ENCODE peak calls at places on chromosomes 12 and 14, in six cellular contexts. One of them, this sample, is unnamed.

GRCh38 chr12:27319394-27319793 is 13.2 kb upstream of the BMAL2 start:
- DNase-seq in stimulated activated CD4-positive, alpha-beta T cell treated with anti-CD3 and anti-CD28 coated beads, Interleukin-12 subunit alpha, Interleukin-12 subunit beta, amount 100 ng/mL, for 48 hours: no peak
- DNase-seq in anterior cingulate cortex: no peak
- DNase-seq in NCI-H2081: no peak
- DNase-seq in cardiac fibroblast: peak; percentile 49
- DNase-seq in NCI-H2029 treated with DMSO at 0.1 percent for 48 hours: no peak
- DNase-seq in this sample: peak; percentile 23

GRCh38 chr14:91731018-91731417 is 868 bp downstream of the CATSPERB start:
- DNase-seq in NCI-H2081: no peak
- DNase-seq in NCI-H2029 treated with DMSO at 0.1 percent for 48 hours: no peak
- DNase-seq in anterior cingulate cortex: no peak
- DNase-seq in stimulated activated CD4-positive, alpha-beta T cell treated with anti-CD3 and anti-CD28 coated beads, Interleukin-12 subunit alpha, Interleukin-12 subunit beta, amount 100 ng/mL, for 48 hours: no peak
- DNase-seq in cardiac fibroblast: no peak
- DNase-seq in this sample: no peak

GRCh38 chr12:112121780-112122565 is 3.4 kb upstream of the TRAFD1 start:
- DNase-seq in cardiac fibroblast: peak; percentile 94
- DNase-seq in anterior cingulate cortex: peak; percentile 12
- DNase-seq in stimulated activated CD4-positive, alpha-beta T cell treated with anti-CD3 and anti-CD28 coated beads, Interleukin-12 subunit alpha, Interleukin-12 subunit beta, amount 100 ng/mL, for 48 hours: no peak
- DNase-seq in NCI-H2081: no peak
- DNase-seq in NCI-H2029 treated with DMSO at 0.1 percent for 48 hours: peak; percentile 34
- DNase-seq in this sample: peak; percentile 95

GRCh38 chr12:7923241-7924236 is 12.4 kb downstream of the SLC2A3 start:
- DNase-seq in stimulated activated CD4-positive, alpha-beta T cell treated with anti-CD3 and anti-CD28 coated beads, Interleukin-12 subunit alpha, Interleukin-12 subunit beta, amount 100 ng/mL, for 48 hours: no peak
- DNase-seq in anterior cingulate cortex: no peak
- DNase-seq in cardiac fibroblast: no peak
- DNase-seq in NCI-H2081: no peak
- DNase-seq in NCI-H2029 treated with DMSO at 0.1 percent for 48 hours: no peak
- DNase-seq in this sample: no peak

GRCh38 chr12:123384318-123384993 is 524 bp downstream of the KMT5A start:
- DNase-seq in stimulated activated CD4-positive, alpha-beta T cell treated with anti-CD3 and anti-CD28 coated beads, Interleukin-12 subunit alpha, Interleukin-12 subunit beta, amount 100 ng/mL, for 48 hours: peak; percentile 16
- DNase-seq in NCI-H2081: no peak
- DNase-seq in cardiac fibroblast: no peak
- DNase-seq in NCI-H2029 treated with DMSO at 0.1 percent for 48 hours: no peak
- DNase-seq in anterior cingulate cortex: no peak
- DNase-seq in this sample: no peak

GRCh38 chr12:88570103-88570502 is 10.2 kb downstream of the KITLG start:
- DNase-seq in anterior cingulate cortex: no peak
- DNase-seq in NCI-H2081: no peak
- DNase-seq in stimulated activated CD4-positive, alpha-beta T cell treated with anti-CD3 and anti-CD28 coated beads, Interleukin-12 subunit alpha, Interleukin-12 subunit beta, amount 100 ng/mL, for 48 hours: no peak
- DNase-seq in cardiac fibroblast: peak; percentile 59
- DNase-seq in NCI-H2029 treated with DMSO at 0.1 percent for 48 hours: no peak
- DNase-seq in this sample: no peak

GRCh38 chr12:41709012-41709411 is 435.7 kb downstream of the GXYLT1 start:
- DNase-seq in NCI-H2081: no peak
- DNase-seq in stimulated activated CD4-positive, alpha-beta T cell treated with anti-CD3 and anti-CD28 coated beads, Interleukin-12 subunit alpha, Interleukin-12 subunit beta, amount 100 ng/mL, for 48 hours: no peak
- DNase-seq in cardiac fibroblast: no peak
- DNase-seq in NCI-H2029 treated with DMSO at 0.1 percent for 48 hours: no peak
- DNase-seq in anterior cingulate cortex: no peak
- DNase-seq in this sample: no peak

GRCh38 chr12:53651718-53652117 is 24.2 kb downstream of the ATP5MC2 start:
- DNase-seq in stimulated activated CD4-positive, alpha-beta T cell treated with anti-CD3 and anti-CD28 coated beads, Interleukin-12 subunit alpha, Interleukin-12 subunit beta, amount 100 ng/mL, for 48 hours: no peak
- DNase-seq in NCI-H2029 treated with DMSO at 0.1 percent for 48 hours: no peak
- DNase-seq in NCI-H2081: no peak
- DNase-seq in anterior cingulate cortex: no peak
- DNase-seq in cardiac fibroblast: no peak
- DNase-seq in this sample: peak; percentile 63

GRCh38 chr14:21352587-21352986 is 31.2 kb downstream of the SUPT16H start:
- DNase-seq in stimulated activated CD4-positive, alpha-beta T cell treated with anti-CD3 and anti-CD28 coated beads, Interleukin-12 subunit alpha, Interleukin-12 subunit beta, amount 100 ng/mL, for 48 hours: no peak
- DNase-seq in cardiac fibroblast: no peak
- DNase-seq in NCI-H2029 treated with DMSO at 0.1 percent for 48 hours: no peak
- DNase-seq in NCI-H2081: no peak
- DNase-seq in anterior cingulate cortex: no peak
- DNase-seq in this sample: no peak

GRCh38 chr14:49879683-49880204 is 13.1 kb upstream of the ARF6 start:
- DNase-seq in NCI-H2081: peak; percentile 54
- DNase-seq in anterior cingulate cortex: no peak
- DNase-seq in NCI-H2029 treated with DMSO at 0.1 percent for 48 hours: no peak
- DNase-seq in cardiac fibroblast: peak; percentile 70
- DNase-seq in stimulated activated CD4-positive, alpha-beta T cell treated with anti-CD3 and anti-CD28 coated beads, Interleukin-12 subunit alpha, Interleukin-12 subunit beta, amount 100 ng/mL, for 48 hours: peak; percentile 54
- DNase-seq in this sample: peak; percentile 56

GRCh38 chr12:131287015-131287937 is 333.6 kb downstream of the ADGRD1 start:
- DNase-seq in NCI-H2081: no peak
- DNase-seq in anterior cingulate cortex: no peak
- DNase-seq in stimulated activated CD4-positive, alpha-beta T cell treated with anti-CD3 and anti-CD28 coated beads, Interleukin-12 subunit alpha, Interleukin-12 subunit beta, amount 100 ng/mL, for 48 hours: no peak
- DNase-seq in cardiac fibroblast: no peak
- DNase-seq in NCI-H2029 treated with DMSO at 0.1 percent for 48 hours: no peak
- DNase-seq in this sample: no peak

GRCh38 chr12:85279449-85280137 is 427 bp upstream of the ALX1 start:
- DNase-seq in NCI-H2029 treated with DMSO at 0.1 percent for 48 hours: no peak
- DNase-seq in NCI-H2081: no peak
- DNase-seq in anterior cingulate cortex: no peak
- DNase-seq in cardiac fibroblast: no peak
- DNase-seq in stimulated activated CD4-positive, alpha-beta T cell treated with anti-CD3 and anti-CD28 coated beads, Interleukin-12 subunit alpha, Interleukin-12 subunit beta, amount 100 ng/mL, for 48 hours: no peak
- DNase-seq in this sample: no peak

GRCh38 chr12:45369065-45369464 is 153.2 kb downstream of the ANO6 start:
- DNase-seq in NCI-H2081: no peak
- DNase-seq in stimulated activated CD4-positive, alpha-beta T cell treated with anti-CD3 and anti-CD28 coated beads, Interleukin-12 subunit alpha, Interleukin-12 subunit beta, amount 100 ng/mL, for 48 hours: no peak
- DNase-seq in NCI-H2029 treated with DMSO at 0.1 percent for 48 hours: no peak
- DNase-seq in cardiac fibroblast: peak; percentile 65
- DNase-seq in anterior cingulate cortex: no peak
- DNase-seq in this sample: peak; percentile 41

GRCh38 chr14:63039800-63040380 is 5.4 kb downstream of the KCNH5 start:
- DNase-seq in NCI-H2029 treated with DMSO at 0.1 percent for 48 hours: no peak
- DNase-seq in NCI-H2081: peak; percentile 60
- DNase-seq in cardiac fibroblast: peak; percentile 63
- DNase-seq in anterior cingulate cortex: no peak
- DNase-seq in stimulated activated CD4-positive, alpha-beta T cell treated with anti-CD3 and anti-CD28 coated beads, Interleukin-12 subunit alpha, Interleukin-12 subunit beta, amount 100 ng/mL, for 48 hours: no peak
- DNase-seq in this sample: no peak

GRCh38 chr14:101123639-101124525 is 220.4 kb upstream of the RTL1 start:
- DNase-seq in NCI-H2029 treated with DMSO at 0.1 percent for 48 hours: no peak
- DNase-seq in stimulated activated CD4-positive, alpha-beta T cell treated with anti-CD3 and anti-CD28 coated beads, Interleukin-12 subunit alpha, Interleukin-12 subunit beta, amount 100 ng/mL, for 48 hours: no peak
- DNase-seq in cardiac fibroblast: no peak
- DNase-seq in NCI-H2081: no peak
- DNase-seq in anterior cingulate cortex: no peak
- DNase-seq in this sample: no peak

GRCh38 chr14:34981743-34982420 is 910 bp upstream of the SRP54 start:
- DNase-seq in NCI-H2081: no peak
- DNase-seq in stimulated activated CD4-positive, alpha-beta T cell treated with anti-CD3 and anti-CD28 coated beads, Interleukin-12 subunit alpha, Interleukin-12 subunit beta, amount 100 ng/mL, for 48 hours: peak; percentile 22
- DNase-seq in NCI-H2029 treated with DMSO at 0.1 percent for 48 hours: no peak
- DNase-seq in cardiac fibroblast: peak; percentile 58
- DNase-seq in anterior cingulate cortex: no peak
- DNase-seq in this sample: no peak

GRCh38 chr12:130954544-130954831 is 781 bp downstream of the ADGRD1 start:
- DNase-seq in cardiac fibroblast: no peak
- DNase-seq in NCI-H2081: no peak
- DNase-seq in NCI-H2029 treated with DMSO at 0.1 percent for 48 hours: no peak
- DNase-seq in anterior cingulate cortex: no peak
- DNase-seq in stimulated activated CD4-positive, alpha-beta T cell treated with anti-CD3 and anti-CD28 coated beads, Interleukin-12 subunit alpha, Interleukin-12 subunit beta, amount 100 ng/mL, for 48 hours: no peak
- DNase-seq in this sample: no peak

GRCh38 chr12:40031965-40032364 is 73.9 kb downstream of the SLC2A13 start:
- DNase-seq in NCI-H2081: peak; percentile 75
- DNase-seq in anterior cingulate cortex: no peak
- DNase-seq in stimulated activated CD4-positive, alpha-beta T cell treated with anti-CD3 and anti-CD28 coated beads, Interleukin-12 subunit alpha, Interleukin-12 subunit beta, amount 100 ng/mL, for 48 hours: no peak
- DNase-seq in cardiac fibroblast: no peak
- DNase-seq in NCI-H2029 treated with DMSO at 0.1 percent for 48 hours: no peak
- DNase-seq in this sample: peak; percentile 5

GRCh38 chr12:47032644-47033043 is 46.8 kb upstream of the PCED1B start:
- DNase-seq in NCI-H2029 treated with DMSO at 0.1 percent for 48 hours: peak; percentile 67
- DNase-seq in cardiac fibroblast: peak; percentile 85
- DNase-seq in NCI-H2081: peak; percentile 32
- DNase-seq in stimulated activated CD4-positive, alpha-beta T cell treated with anti-CD3 and anti-CD28 coated beads, Interleukin-12 subunit alpha, Interleukin-12 subunit beta, amount 100 ng/mL, for 48 hours: no peak
- DNase-seq in anterior cingulate cortex: no peak
- DNase-seq in this sample: peak; percentile 68

GRCh38 chr12:19440916-19441315 is 1.6 kb downstream of the AEBP2 start:
- DNase-seq in anterior cingulate cortex: no peak
- DNase-seq in stimulated activated CD4-positive, alpha-beta T cell treated with anti-CD3 and anti-CD28 coated beads, Interleukin-12 subunit alpha, Interleukin-12 subunit beta, amount 100 ng/mL, for 48 hours: no peak
- DNase-seq in NCI-H2081: no peak
- DNase-seq in cardiac fibroblast: no peak
- DNase-seq in NCI-H2029 treated with DMSO at 0.1 percent for 48 hours: no peak
- DNase-seq in this sample: no peak

GRCh38 chr14:24903337-24903736 is 146.6 kb downstream of the STXBP6 start:
- DNase-seq in NCI-H2081: no peak
- DNase-seq in anterior cingulate cortex: no peak
- DNase-seq in stimulated activated CD4-positive, alpha-beta T cell treated with anti-CD3 and anti-CD28 coated beads, Interleukin-12 subunit alpha, Interleukin-12 subunit beta, amount 100 ng/mL, for 48 hours: no peak
- DNase-seq in cardiac fibroblast: peak; percentile 65
- DNase-seq in NCI-H2029 treated with DMSO at 0.1 percent for 48 hours: no peak
- DNase-seq in this sample: peak; percentile 41

GRCh38 chr14:69289811-69290520 is 30.0 kb downstream of the GALNT16 start:
- DNase-seq in anterior cingulate cortex: no peak
- DNase-seq in NCI-H2029 treated with DMSO at 0.1 percent for 48 hours: no peak
- DNase-seq in stimulated activated CD4-positive, alpha-beta T cell treated with anti-CD3 and anti-CD28 coated beads, Interleukin-12 subunit alpha, Interleukin-12 subunit beta, amount 100 ng/mL, for 48 hours: no peak
- DNase-seq in cardiac fibroblast: no peak
- DNase-seq in NCI-H2081: no peak
- DNase-seq in this sample: no peak

GRCh38 chr12:14394317-14395058 is 29.0 kb downstream of the ATF7IP start:
- DNase-seq in NCI-H2081: peak; percentile 95
- DNase-seq in NCI-H2029 treated with DMSO at 0.1 percent for 48 hours: peak; percentile 81
- DNase-seq in stimulated activated CD4-positive, alpha-beta T cell treated with anti-CD3 and anti-CD28 coated beads, Interleukin-12 subunit alpha, Interleukin-12 subunit beta, amount 100 ng/mL, for 48 hours: no peak
- DNase-seq in anterior cingulate cortex: peak; percentile 4
- DNase-seq in cardiac fibroblast: peak; percentile 86
- DNase-seq in this sample: peak; percentile 56

GRCh38 chr12:119314290-119314689 is 20.2 kb upstream of the CCDC60 start:
- DNase-seq in NCI-H2029 treated with DMSO at 0.1 percent for 48 hours: no peak
- DNase-seq in anterior cingulate cortex: no peak
- DNase-seq in NCI-H2081: no peak
- DNase-seq in cardiac fibroblast: no peak
- DNase-seq in stimulated activated CD4-positive, alpha-beta T cell treated with anti-CD3 and anti-CD28 coated beads, Interleukin-12 subunit alpha, Interleukin-12 subunit beta, amount 100 ng/mL, for 48 hours: no peak
- DNase-seq in this sample: no peak

GRCh38 chr14:49546766-49547165 is 39.4 kb downstream of the RPS29 start:
- DNase-seq in NCI-H2029 treated with DMSO at 0.1 percent for 48 hours: no peak
- DNase-seq in cardiac fibroblast: no peak
- DNase-seq in stimulated activated CD4-positive, alpha-beta T cell treated with anti-CD3 and anti-CD28 coated beads, Interleukin-12 subunit alpha, Interleukin-12 subunit beta, amount 100 ng/mL, for 48 hours: no peak
- DNase-seq in NCI-H2081: no peak
- DNase-seq in anterior cingulate cortex: no peak
- DNase-seq in this sample: no peak

GRCh38 chr12:116484807-116485206 is 74.4 kb upstream of the MAP1LC3B2 start:
- DNase-seq in cardiac fibroblast: peak; percentile 37
- DNase-seq in NCI-H2081: no peak
- DNase-seq in anterior cingulate cortex: no peak
- DNase-seq in NCI-H2029 treated with DMSO at 0.1 percent for 48 hours: no peak
- DNase-seq in stimulated activated CD4-positive, alpha-beta T cell treated with anti-CD3 and anti-CD28 coated beads, Interleukin-12 subunit alpha, Interleukin-12 subunit beta, amount 100 ng/mL, for 48 hours: no peak
- DNase-seq in this sample: peak; percentile 31

GRCh38 chr12:122406701-122407154 is 15.7 kb downstream of the CLIP1 start:
- DNase-seq in NCI-H2081: no peak
- DNase-seq in NCI-H2029 treated with DMSO at 0.1 percent for 48 hours: no peak
- DNase-seq in cardiac fibroblast: peak; percentile 54
- DNase-seq in anterior cingulate cortex: no peak
- DNase-seq in stimulated activated CD4-positive, alpha-beta T cell treated with anti-CD3 and anti-CD28 coated beads, Interleukin-12 subunit alpha, Interleukin-12 subunit beta, amount 100 ng/mL, for 48 hours: no peak
- DNase-seq in this sample: peak; percentile 40

GRCh38 chr14:94663965-94664704 is 51.9 kb downstream of the SERPINA3 start:
- DNase-seq in cardiac fibroblast: no peak
- DNase-seq in NCI-H2029 treated with DMSO at 0.1 percent for 48 hours: no peak
- DNase-seq in anterior cingulate cortex: no peak
- DNase-seq in stimulated activated CD4-positive, alpha-beta T cell treated with anti-CD3 and anti-CD28 coated beads, Interleukin-12 subunit alpha, Interleukin-12 subunit beta, amount 100 ng/mL, for 48 hours: no peak
- DNase-seq in NCI-H2081: no peak
- DNase-seq in this sample: no peak

GRCh38 chr12:94567784-94568183 is 82.6 kb downstream of the TMCC3 start:
- DNase-seq in stimulated activated CD4-positive, alpha-beta T cell treated with anti-CD3 and anti-CD28 coated beads, Interleukin-12 subunit alpha, Interleukin-12 subunit beta, amount 100 ng/mL, for 48 hours: no peak
- DNase-seq in NCI-H2081: no peak
- DNase-seq in anterior cingulate cortex: no peak
- DNase-seq in NCI-H2029 treated with DMSO at 0.1 percent for 48 hours: no peak
- DNase-seq in cardiac fibroblast: no peak
- DNase-seq in this sample: no peak

GRCh38 chr12:48875944-48876520 is 10.4 kb upstream of the RND1 start:
- DNase-seq in NCI-H2081: no peak
- DNase-seq in cardiac fibroblast: peak; percentile 62
- DNase-seq in anterior cingulate cortex: no peak
- DNase-seq in stimulated activated CD4-positive, alpha-beta T cell treated with anti-CD3 and anti-CD28 coated beads, Interleukin-12 subunit alpha, Interleukin-12 subunit beta, amount 100 ng/mL, for 48 hours: no peak
- DNase-seq in NCI-H2029 treated with DMSO at 0.1 percent for 48 hours: no peak
- DNase-seq in this sample: no peak

GRCh38 chr12:110780448-110780847 is 37.8 kb upstream of the PPP1CC start:
- DNase-seq in anterior cingulate cortex: no peak
- DNase-seq in NCI-H2029 treated with DMSO at 0.1 percent for 48 hours: no peak
- DNase-seq in cardiac fibroblast: no peak
- DNase-seq in stimulated activated CD4-positive, alpha-beta T cell treated with anti-CD3 and anti-CD28 coated beads, Interleukin-12 subunit alpha, Interleukin-12 subunit beta, amount 100 ng/mL, for 48 hours: peak; percentile 54
- DNase-seq in NCI-H2081: no peak
- DNase-seq in this sample: no peak

GRCh38 chr12:110249716-110250225 is 31.3 kb upstream of the ATP2A2 start:
- DNase-seq in cardiac fibroblast: no peak
- DNase-seq in stimulated activated CD4-positive, alpha-beta T cell treated with anti-CD3 and anti-CD28 coated beads, Interleukin-12 subunit alpha, Interleukin-12 subunit beta, amount 100 ng/mL, for 48 hours: no peak
- DNase-seq in NCI-H2029 treated with DMSO at 0.1 percent for 48 hours: no peak
- DNase-seq in NCI-H2081: no peak
- DNase-seq in anterior cingulate cortex: no peak
- DNase-seq in this sample: peak; percentile 86

GRCh38 chr12:116697305-116698130 is 40.4 kb downstream of the SPRING1 start:
- DNase-seq in NCI-H2081: peak; percentile 53
- DNase-seq in NCI-H2029 treated with DMSO at 0.1 percent for 48 hours: peak; percentile 75
- DNase-seq in anterior cingulate cortex: no peak
- DNase-seq in stimulated activated CD4-positive, alpha-beta T cell treated with anti-CD3 and anti-CD28 coated beads, Interleukin-12 subunit alpha, Interleukin-12 subunit beta, amount 100 ng/mL, for 48 hours: no peak
- DNase-seq in cardiac fibroblast: peak; percentile 21
- DNase-seq in this sample: no peak

GRCh38 chr12:75990189-75990912 is 41.2 kb downstream of the PHLDA1 start:
- DNase-seq in NCI-H2081: no peak
- DNase-seq in cardiac fibroblast: no peak
- DNase-seq in anterior cingulate cortex: no peak
- DNase-seq in stimulated activated CD4-positive, alpha-beta T cell treated with anti-CD3 and anti-CD28 coated beads, Interleukin-12 subunit alpha, Interleukin-12 subunit beta, amount 100 ng/mL, for 48 hours: no peak
- DNase-seq in NCI-H2029 treated with DMSO at 0.1 percent for 48 hours: no peak
- DNase-seq in this sample: no peak

GRCh38 chr14:60238955-60239354 is 10.1 kb upstream of the PPM1A start:
- DNase-seq in stimulated activated CD4-positive, alpha-beta T cell treated with anti-CD3 and anti-CD28 coated beads, Interleukin-12 subunit alpha, Interleukin-12 subunit beta, amount 100 ng/mL, for 48 hours: no peak
- DNase-seq in NCI-H2081: no peak
- DNase-seq in cardiac fibroblast: no peak
- DNase-seq in NCI-H2029 treated with DMSO at 0.1 percent for 48 hours: no peak
- DNase-seq in anterior cingulate cortex: no peak
- DNase-seq in this sample: no peak

GRCh38 chr12:79422060-79422812 is 268.5 kb downstream of the PAWR start:
- DNase-seq in NCI-H2029 treated with DMSO at 0.1 percent for 48 hours: no peak
- DNase-seq in NCI-H2081: no peak
- DNase-seq in stimulated activated CD4-positive, alpha-beta T cell treated with anti-CD3 and anti-CD28 coated beads, Interleukin-12 subunit alpha, Interleukin-12 subunit beta, amount 100 ng/mL, for 48 hours: no peak
- DNase-seq in anterior cingulate cortex: no peak
- DNase-seq in cardiac fibroblast: no peak
- DNase-seq in this sample: no peak

GRCh38 chr12:75705749-75706719 is 194.6 kb upstream of the KRR1 start:
- DNase-seq in anterior cingulate cortex: no peak
- DNase-seq in stimulated activated CD4-positive, alpha-beta T cell treated with anti-CD3 and anti-CD28 coated beads, Interleukin-12 subunit alpha, Interleukin-12 subunit beta, amount 100 ng/mL, for 48 hours: no peak
- DNase-seq in NCI-H2029 treated with DMSO at 0.1 percent for 48 hours: no peak
- DNase-seq in cardiac fibroblast: peak; percentile 98
- DNase-seq in NCI-H2081: no peak
- DNase-seq in this sample: peak; percentile 93

GRCh38 chr14:99333841-99334240 is 61.8 kb upstream of the BCL11B start:
- DNase-seq in cardiac fibroblast: no peak
- DNase-seq in NCI-H2081: no peak
- DNase-seq in stimulated activated CD4-positive, alpha-beta T cell treated with anti-CD3 and anti-CD28 coated beads, Interleukin-12 subunit alpha, Interleukin-12 subunit beta, amount 100 ng/mL, for 48 hours: no peak
- DNase-seq in NCI-H2029 treated with DMSO at 0.1 percent for 48 hours: no peak
- DNase-seq in anterior cingulate cortex: no peak
- DNase-seq in this sample: no peak

GRCh38 chr12:122411537-122411936 is 10.9 kb downstream of the CLIP1 start:
- DNase-seq in anterior cingulate cortex: no peak
- DNase-seq in NCI-H2081: no peak
- DNase-seq in stimulated activated CD4-positive, alpha-beta T cell treated with anti-CD3 and anti-CD28 coated beads, Interleukin-12 subunit alpha, Interleukin-12 subunit beta, amount 100 ng/mL, for 48 hours: no peak
- DNase-seq in cardiac fibroblast: no peak
- DNase-seq in NCI-H2029 treated with DMSO at 0.1 percent for 48 hours: no peak
- DNase-seq in this sample: no peak

This sample was measured in myocyte.